ENCODE peak calls at places on chromosomes 7 and 10, in six cellular contexts. One of them, this sample, is unnamed.

GRCh38 chr10:110350812-110351211 is 46.1 kb upstream of the SMNDC1 start:
- DNase-seq in HFFc6: peak; percentile 20
- DNase-seq in CD8-positive, alpha-beta T cell: no peak
- DNase-seq in SW480: no peak
- DNase-seq in Peyer's patch: no peak
- DNase-seq in BE2C: no peak
- DNase-seq in this sample: no peak

GRCh38 chr7:87147500-87147899 is 4.8 kb upstream of the DMTF1 start:
- DNase-seq in HFFc6: no peak
- DNase-seq in CD8-positive, alpha-beta T cell: no peak
- DNase-seq in SW480: no peak
- DNase-seq in Peyer's patch: no peak
- DNase-seq in BE2C: no peak
- DNase-seq in this sample: no peak

GRCh38 chr7:151275813-151276577 is 27.5 kb upstream of the SMARCD3 start:
- DNase-seq in HFFc6: no peak
- DNase-seq in CD8-positive, alpha-beta T cell: peak; percentile 32
- DNase-seq in SW480: no peak
- DNase-seq in Peyer's patch: no peak
- DNase-seq in BE2C: no peak
- DNase-seq in this sample: no peak

GRCh38 chr7:79290841-79291497 is 162.5 kb downstream of the MAGI2 start:
- DNase-seq in HFFc6: peak; percentile 35
- DNase-seq in CD8-positive, alpha-beta T cell: no peak
- DNase-seq in SW480: no peak
- DNase-seq in Peyer's patch: no peak
- DNase-seq in BE2C: no peak
- DNase-seq in this sample: no peak

GRCh38 chr7:85851571-85852193 is 664.8 kb upstream of the SEMA3D start:
- DNase-seq in HFFc6: peak; percentile 32
- DNase-seq in CD8-positive, alpha-beta T cell: no peak
- DNase-seq in SW480: peak; percentile 78
- DNase-seq in Peyer's patch: no peak
- DNase-seq in BE2C: no peak
- DNase-seq in this sample: no peak

GRCh38 chr10:77857272-77857671 is 69.3 kb downstream of the DLG5 start:
- DNase-seq in HFFc6: no peak
- DNase-seq in CD8-positive, alpha-beta T cell: no peak
- DNase-seq in SW480: no peak
- DNase-seq in Peyer's patch: no peak
- DNase-seq in BE2C: no peak
- DNase-seq in this sample: no peak

GRCh38 chr10:4656576-4657194 is 169.3 kb upstream of the AKR1E2 start:
- DNase-seq in HFFc6: peak; percentile 47
- DNase-seq in CD8-positive, alpha-beta T cell: peak; percentile 46
- DNase-seq in SW480: peak; percentile 55
- DNase-seq in Peyer's patch: peak; percentile 41
- DNase-seq in BE2C: peak; percentile 43
- DNase-seq in this sample: no peak

GRCh38 chr10:132133005-132133404 is 53.7 kb upstream of the DPYSL4 start:
- DNase-seq in HFFc6: no peak
- DNase-seq in CD8-positive, alpha-beta T cell: no peak
- DNase-seq in SW480: no peak
- DNase-seq in Peyer's patch: no peak
- DNase-seq in BE2C: peak; percentile 66
- DNase-seq in this sample: no peak

GRCh38 chr10:75634947-75635346 is 203.5 kb downstream of the LRMDA start:
- DNase-seq in HFFc6: no peak
- DNase-seq in CD8-positive, alpha-beta T cell: no peak
- DNase-seq in SW480: no peak
- DNase-seq in Peyer's patch: no peak
- DNase-seq in BE2C: no peak
- DNase-seq in this sample: no peak

GRCh38 chr10:17479822-17480221 is 25.4 kb upstream of the ST8SIA6 start:
- DNase-seq in HFFc6: no peak
- DNase-seq in CD8-positive, alpha-beta T cell: no peak
- DNase-seq in SW480: no peak
- DNase-seq in Peyer's patch: no peak
- DNase-seq in BE2C: no peak
- DNase-seq in this sample: no peak

GRCh38 chr7:73314271-73314670 is 5.6 kb upstream of the NSUN5 start:
- DNase-seq in HFFc6: no peak
- DNase-seq in CD8-positive, alpha-beta T cell: no peak
- DNase-seq in SW480: no peak
- DNase-seq in Peyer's patch: no peak
- DNase-seq in BE2C: no peak
- DNase-seq in this sample: no peak

GRCh38 chr7:43905954-43906326 is 456 bp downstream of the URGCP start:
- DNase-seq in HFFc6: no peak
- DNase-seq in CD8-positive, alpha-beta T cell: peak; percentile 17
- DNase-seq in SW480: peak; percentile 56
- DNase-seq in Peyer's patch: peak; percentile 26
- DNase-seq in BE2C: peak; percentile 52
- DNase-seq in this sample: no peak

GRCh38 chr7:28458732-28459131 is 46.4 kb downstream of the CREB5 start:
- DNase-seq in HFFc6: no peak
- DNase-seq in CD8-positive, alpha-beta T cell: no peak
- DNase-seq in SW480: peak; percentile 17
- DNase-seq in Peyer's patch: no peak
- DNase-seq in BE2C: no peak
- DNase-seq in this sample: no peak

GRCh38 chr10:63976538-63976937 is 455.3 kb downstream of the REEP3 start:
- DNase-seq in HFFc6: no peak
- DNase-seq in CD8-positive, alpha-beta T cell: no peak
- DNase-seq in SW480: no peak
- DNase-seq in Peyer's patch: no peak
- DNase-seq in BE2C: peak; percentile 73
- DNase-seq in this sample: no peak

GRCh38 chr7:162583-163297 is 29.6 kb upstream of the FAM20C start:
- DNase-seq in HFFc6: no peak
- DNase-seq in CD8-positive, alpha-beta T cell: no peak
- DNase-seq in SW480: no peak
- DNase-seq in Peyer's patch: no peak
- DNase-seq in BE2C: peak; percentile 4
- DNase-seq in this sample: no peak

GRCh38 chr7:122412886-122413285 is 108.3 kb upstream of the FEZF1 start:
- DNase-seq in HFFc6: no peak
- DNase-seq in CD8-positive, alpha-beta T cell: no peak
- DNase-seq in SW480: no peak
- DNase-seq in Peyer's patch: no peak
- DNase-seq in BE2C: no peak
- DNase-seq in this sample: no peak

GRCh38 chr7:7706556-7706955 is 11.9 kb downstream of the RPA3 start:
- DNase-seq in HFFc6: no peak
- DNase-seq in CD8-positive, alpha-beta T cell: no peak
- DNase-seq in SW480: no peak
- DNase-seq in Peyer's patch: no peak
- DNase-seq in BE2C: no peak
- DNase-seq in this sample: no peak

GRCh38 chr10:15478429-15478828 is 107.3 kb upstream of the FAM171A1 start:
- DNase-seq in HFFc6: no peak
- DNase-seq in CD8-positive, alpha-beta T cell: no peak
- DNase-seq in SW480: no peak
- DNase-seq in Peyer's patch: no peak
- DNase-seq in BE2C: no peak
- DNase-seq in this sample: no peak

GRCh38 chr10:23461557-23461956 is 22.7 kb downstream of the OTUD1 start:
- DNase-seq in HFFc6: no peak
- DNase-seq in CD8-positive, alpha-beta T cell: no peak
- DNase-seq in SW480: peak; percentile 5
- DNase-seq in Peyer's patch: no peak
- DNase-seq in BE2C: no peak
- DNase-seq in this sample: no peak

GRCh38 chr10:121092341-121093099 is 241.4 kb downstream of the WDR11 start:
- DNase-seq in HFFc6: no peak
- DNase-seq in CD8-positive, alpha-beta T cell: no peak
- DNase-seq in SW480: no peak
- DNase-seq in Peyer's patch: no peak
- DNase-seq in BE2C: no peak
- DNase-seq in this sample: no peak

GRCh38 chr7:136183981-136184380 is 206.8 kb upstream of the MTPN start:
- DNase-seq in HFFc6: no peak
- DNase-seq in CD8-positive, alpha-beta T cell: no peak
- DNase-seq in SW480: no peak
- DNase-seq in Peyer's patch: no peak
- DNase-seq in BE2C: peak; percentile 19
- DNase-seq in this sample: no peak

GRCh38 chr7:132072165-132072564 is 504.1 kb downstream of the PLXNA4 start:
- DNase-seq in HFFc6: no peak
- DNase-seq in CD8-positive, alpha-beta T cell: no peak
- DNase-seq in SW480: no peak
- DNase-seq in Peyer's patch: no peak
- DNase-seq in BE2C: no peak
- DNase-seq in this sample: no peak

GRCh38 chr7:25906003-25906402 is 246.0 kb upstream of the NFE2L3 start:
- DNase-seq in HFFc6: no peak
- DNase-seq in CD8-positive, alpha-beta T cell: no peak
- DNase-seq in SW480: no peak
- DNase-seq in Peyer's patch: no peak
- DNase-seq in BE2C: no peak
- DNase-seq in this sample: no peak

GRCh38 chr10:122252805-122253204 is 18.3 kb upstream of the BTBD16 start:
- DNase-seq in HFFc6: no peak
- DNase-seq in CD8-positive, alpha-beta T cell: no peak
- DNase-seq in SW480: no peak
- DNase-seq in Peyer's patch: no peak
- DNase-seq in BE2C: no peak
- DNase-seq in this sample: no peak

GRCh38 chr7:25619963-25620799 is 391.9 kb upstream of the NPVF start:
- DNase-seq in HFFc6: no peak
- DNase-seq in CD8-positive, alpha-beta T cell: no peak
- DNase-seq in SW480: no peak
- DNase-seq in Peyer's patch: peak; percentile 68
- DNase-seq in BE2C: peak; percentile 76
- DNase-seq in this sample: no peak